ENCODE peak calls at places on chromosomes 1 and 21, in six cellular contexts. Z is HCT116, D is K562, J is H1, S is GM12878, I is HepG2. E is an unnamed sample.

GRCh38 chr1:63790989-63791388 is 17.2 kb downstream of the ROR1 start:
- DNase-seq in Z (no peak), D (no peak), J (no peak), S (no peak), I (no peak), E (no peak)

GRCh38 chr21:15309721-15310120 is 244.9 kb upstream of the NRIP1 start:
- DNase-seq in Z (no peak), D (no peak), J (no peak), S (no peak), I (no peak), E (no peak)

GRCh38 chr1:198667796-198668195 is 29.0 kb downstream of the PTPRC start:
- DNase-seq in Z (no peak), D (no peak), J (no peak), S (no peak), I (no peak), E (no peak)

GRCh38 chr1:5598824-5599395 is 393.3 kb downstream of the NPHP4 start:
- DNase-seq in Z (no peak), D (no peak), J (no peak), S (no peak), I (no peak), E (no peak)

GRCh38 chr21:31354604-31355443 is 10.8 kb upstream of the TIAM1 start:
- DNase-seq in Z (peak; percentile 98), D (peak; percentile 17), J (no peak), S (peak; percentile 51), I (no peak), E (no peak)

GRCh38 chr21:27545754-27546349 is 579.0 kb upstream of the ADAMTS5 start:
- DNase-seq in Z (no peak), D (no peak), J (no peak), S (no peak), I (no peak), E (no peak)

GRCh38 chr1:110616587-110616986 is 10.4 kb upstream of the KCNA2 start:
- DNase-seq in Z (no peak), D (peak; percentile 91), J (no peak), S (no peak), I (no peak), E (no peak)

GRCh38 chr1:112957133-112957812 is 1.3 kb upstream of the SLC16A1 start:
- DNase-seq in Z (peak; percentile 75), D (peak; percentile 74), J (peak; percentile 62), S (peak; percentile 84), I (peak; percentile 79), E (peak; percentile 66)

GRCh38 chr1:225254676-225255075 is 173.2 kb downstream of the LBR start:
- DNase-seq in Z (no peak), D (no peak), J (no peak), S (no peak), I (no peak), E (no peak)

GRCh38 chr1:218377143-218377660 is 32.1 kb downstream of the TGFB2 start:
- DNase-seq in Z (peak; percentile 76), D (peak; percentile 20), J (no peak), S (no peak), I (peak; percentile 77), E (no peak)

GRCh38 chr1:12436817-12437599 is 181.0 kb downstream of the DHRS3 start:
- DNase-seq in Z (no peak), D (peak; percentile 73), J (no peak), S (no peak), I (peak; percentile 69), E (no peak)

GRCh38 chr1:160608057-160608456 is 28.8 kb upstream of the CD84 start:
- DNase-seq in Z (no peak), D (no peak), J (no peak), S (no peak), I (no peak), E (no peak)

GRCh38 chr1:115423776-115424175 is 85.7 kb upstream of the NGF start:
- DNase-seq in Z (no peak), D (no peak), J (no peak), S (no peak), I (no peak), E (no peak)

GRCh38 chr1:67280696-67281095 is 27.0 kb upstream of the IL12RB2 start:
- DNase-seq in Z (no peak), D (no peak), J (no peak), S (no peak), I (no peak), E (no peak)

GRCh38 chr1:245926888-245927287 is 580.2 kb downstream of the SMYD3 start:
- DNase-seq in Z (no peak), D (no peak), J (no peak), S (no peak), I (no peak), E (no peak)

GRCh38 chr1:54490361-54491248 is 57.4 kb upstream of the ACOT11 start:
- DNase-seq in Z (no peak), D (no peak), J (peak; percentile 86), S (no peak), I (no peak), E (peak; percentile 80)

GRCh38 chr1:160520582-160520981 is 2.5 kb downstream of the SLAMF6 start:
- DNase-seq in Z (no peak), D (no peak), J (no peak), S (no peak), I (no peak), E (no peak)

GRCh38 chr1:207393610-207394009 is 60.5 kb upstream of the CR2 start:
- DNase-seq in Z (peak; percentile 53), D (no peak), J (no peak), S (no peak), I (no peak), E (no peak)

GRCh38 chr1:53063744-53064515 is 1.9 kb downstream of the PODN start:
- DNase-seq in Z (no peak), D (no peak), J (peak; percentile 44), S (no peak), I (no peak), E (no peak)
- TF ChIP-seq ZNF274 in Z (no peak), D (no peak), J (no peak), S (no peak), I (no peak), E (no peak)

DNA sequence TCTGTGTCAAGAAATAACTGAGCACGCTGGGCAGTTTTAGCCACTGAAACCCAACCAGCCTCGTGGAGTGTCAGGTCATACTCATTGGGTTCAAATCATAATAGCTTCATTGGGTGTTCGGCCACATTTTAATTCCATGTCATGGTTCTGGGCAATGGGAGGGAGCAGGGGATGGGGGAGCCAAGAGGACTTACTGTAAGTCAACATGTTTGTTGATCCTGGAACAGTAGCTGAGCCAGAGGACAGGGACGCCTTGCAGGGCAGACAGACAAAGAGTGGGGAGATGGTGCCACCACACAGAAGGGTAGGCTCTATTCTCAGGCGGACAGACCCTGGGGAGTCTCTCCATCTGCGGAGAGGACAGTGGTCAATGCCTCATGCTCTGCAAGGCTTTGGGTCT is 161.1 kb downstream of the ZBTB18 start:
- DNase-seq in Z (no peak), D (no peak), J (no peak), S (no peak), I (no peak), E (no peak)
- H3K36me3 ChIP-seq in Z (no peaks in the 10 kb centered on the region), D (no peaks in the 10 kb centered on the region), J (no peaks in the 10 kb centered on the region), S (no peaks in the 10 kb centered on the region), I (no peaks in the 10 kb centered on the region), E (no peaks in the 10 kb centered on the region)

GRCh38 chr1:156050376-156050775 is 3.2 kb downstream of the UBQLN4 start:
- DNase-seq in Z (no peak), D (no peak), J (no peak), S (no peak), I (no peak), E (no peak)
- TF ChIP-seq YY1 in Z (no peak), D (no peak), J (no peak), S (no peak), I (no peak), E (no peak)

DNA sequence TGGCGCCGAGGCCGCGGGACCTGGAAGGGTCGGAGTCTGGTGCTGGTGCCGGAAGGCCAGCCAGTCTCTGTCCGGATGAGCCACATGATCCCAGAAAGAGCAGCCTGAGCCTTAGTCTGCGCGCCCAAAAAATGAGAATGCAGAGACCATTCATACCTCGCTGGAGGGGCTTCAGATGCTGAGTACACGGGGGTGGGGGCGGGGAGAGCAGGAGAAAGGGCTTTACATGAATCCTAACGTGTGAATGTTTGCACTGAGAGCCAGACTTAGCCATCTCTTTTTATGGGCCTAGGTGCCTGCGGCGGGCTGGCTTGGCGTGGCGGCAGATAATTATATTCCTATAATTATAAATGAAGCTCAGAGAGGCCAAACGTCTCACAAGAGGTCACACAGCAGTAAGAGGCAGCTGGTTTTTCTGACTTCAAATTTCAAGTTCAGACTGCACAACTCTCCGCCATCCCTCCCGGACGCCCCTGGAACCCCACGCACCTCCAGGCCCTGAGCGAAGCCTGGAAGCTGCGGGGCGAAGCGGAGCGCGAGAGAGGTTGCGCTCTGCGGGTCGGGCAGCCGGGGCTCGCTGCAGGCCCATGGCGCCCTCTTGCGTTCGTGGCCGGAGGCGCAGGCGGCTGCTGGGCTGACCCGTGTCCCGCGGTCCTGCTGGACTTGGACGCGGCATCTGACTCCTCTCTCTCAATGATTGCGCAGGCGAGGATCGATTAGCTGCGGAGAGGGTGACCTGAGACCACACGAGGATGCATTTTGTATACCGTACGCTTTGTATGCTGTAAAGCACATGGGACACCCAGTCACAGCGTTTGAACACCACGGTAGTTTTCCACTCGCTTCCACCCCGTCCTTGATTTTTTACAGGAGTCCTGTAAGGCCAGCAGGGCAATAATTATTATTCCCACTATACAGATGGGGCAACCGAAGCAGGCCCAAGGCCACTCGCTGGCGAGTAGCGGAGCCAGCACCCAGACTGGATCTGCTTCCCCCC is 272.5 kb downstream of the FOXD2 start:
- DNase-seq in Z (peak; percentile 28), D (peak; percentile 71), J (peak; percentile 97), S (no peak), I (peak; percentile 17), E (no peak)
- TF ChIP-seq ZNF274 in Z (no peak), D (no peak), J (no peak), S (no peak), I (no peak), E (no peak)

GRCh38 chr1:37682334-37682987 is 9.9 kb upstream of the CDCA8 start:
- DNase-seq in Z (peak; percentile 38), D (peak; percentile 80), J (peak; percentile 90), S (no peak), I (peak; percentile 38), E (peak; percentile 63)
- H3K36me3 ChIP-seq in Z (peaks cover 23% of the 10 kb centered on the region), D (peaks cover 64% of the 10 kb centered on the region), J (peaks cover 31% of the 10 kb centered on the region), S (peaks cover 1% of the 10 kb centered on the region), I (peaks cover 32% of the 10 kb centered on the region), E (peaks cover 66% of the 10 kb centered on the region)

GRCh38 chr1:31976401-31976800 is 37.3 kb upstream of the KHDRBS1 start:
- DNase-seq in Z (no peak), D (no peak), J (no peak), S (no peak), I (no peak), E (no peak)
- TF ChIP-seq YY1 in Z (no peak), D (no peak), J (no peak), S (no peak), I (no peak), E (no peak)

DNA sequence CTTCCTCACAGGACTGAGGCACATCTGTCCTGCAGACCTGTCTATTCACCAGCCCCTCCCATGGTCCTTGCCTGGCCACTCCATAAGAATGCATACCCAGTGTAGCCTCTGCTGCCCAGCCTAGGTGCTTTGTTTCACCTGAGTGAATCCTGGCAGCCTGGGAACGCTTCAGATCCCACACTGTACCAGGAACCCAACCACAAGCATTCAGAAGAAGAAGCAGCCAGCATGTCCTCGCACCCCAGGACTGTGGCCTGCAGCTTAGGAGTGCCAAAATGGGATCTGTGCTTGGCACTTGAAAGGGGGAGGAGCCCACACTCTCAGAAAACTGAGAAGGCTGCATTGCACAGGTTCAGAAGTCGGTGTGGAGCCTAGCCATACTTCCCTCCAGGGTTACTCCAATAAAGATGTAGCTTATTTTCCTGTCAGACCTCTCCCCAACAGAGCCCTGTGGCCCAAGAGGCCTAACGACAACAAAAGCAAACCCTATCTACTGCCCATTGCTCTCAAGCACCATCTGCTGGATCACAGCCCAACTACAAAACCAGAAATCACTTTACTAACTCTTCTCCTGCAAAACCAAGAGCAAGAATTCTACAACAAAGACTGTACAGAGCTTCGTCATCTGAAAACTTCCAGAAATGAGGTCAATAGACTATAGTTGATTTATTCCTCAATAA is 923.1 kb upstream of the NEGR1 start:
- DNase-seq in Z (no peak), D (no peak), J (no peak), S (no peak), I (no peak), E (peak; percentile 33)
- TF ChIP-seq ZNF274 in Z (no peak), D (no peak), J (no peak), S (no peak), I (no peak), E (no peak)

E was measured in NT2/D1.